ENCODE peak calls at places on chromosomes 1 and 21, in five cellular contexts. A is neural crest cell, P is sigmoid colon, L is brain microvascular endothelial cell, T is SK-N-SH. F is an unnamed sample.

GRCh38 chr1:93630168-93630567 is 51.5 kb downstream of the BCAR3 start:
- DNase-seq in L (no peak), P (no peak), T (no peak), A (no peak), F (no peak)

GRCh38 chr1:246768403-246769020 is 44.3 kb downstream of the SCCPDH start:
- DNase-seq in L (no peak), T (no peak), P (no peak), A (no peak), F (no peak)

GRCh38 chr1:212665241-212666115 is 34.2 kb downstream of the BATF3 start:
- DNase-seq in T (peak), L (peak), A (peak), P (peak), F (peak)

GRCh38 chr1:58358311-58358710 is 188.2 kb downstream of the OMA1 start:
- DNase-seq in P (no peak), A (no peak), T (no peak), L (peak), F (peak)

GRCh38 chr1:94247146-94248094 is 10.0 kb upstream of the ARHGAP29 start:
- DNase-seq in L (peak), T (peak), A (peak), P (peak), F (no peak)

GRCh38 chr1:155598842-155599331 is 11.1 kb upstream of the MSTO1 start:
- DNase-seq in P (no peak), A (no peak), T (no peak), L (peak), F (peak)

GRCh38 chr1:210697185-210697584 is 368.5 kb downstream of the HHAT start:
- DNase-seq in A (no peak), P (no peak), T (no peak), L (no peak), F (peak)

GRCh38 chr1:54965624-54966340 is 14.6 kb upstream of the TMEM61 start:
- DNase-seq in A (no peak), L (peak), P (peak), T (no peak), F (no peak)

GRCh38 chr1:51328926-51329325 is 1.4 kb downstream of the TTC39A start:
- DNase-seq in L (no peak), T (no peak), A (no peak), P (no peak), F (no peak)

GRCh38 chr1:220335668-220336067 is 63.4 kb upstream of the RAB3GAP2 start:
- DNase-seq in T (no peak), A (no peak), L (no peak), P (no peak), F (no peak)

GRCh38 chr1:150925080-150925479 is 1.1 kb upstream of the SETDB1 start:
- DNase-seq in A (no peak), P (no peak), T (no peak), L (no peak), F (peak)

GRCh38 chr21:16302851-16303282 is 573.1 kb downstream of the USP25 start:
- DNase-seq in L (peak), A (no peak), T (no peak), P (peak), F (no peak)

GRCh38 chr1:25641329-25641725 is 24.7 kb downstream of the MAN1C1 start:
- DNase-seq in P (no peak), T (no peak), A (no peak), L (no peak), F (no peak)

GRCh38 chr1:30930631-30931173 is 22.1 kb upstream of the SDC3 start:
- DNase-seq in A (no peak), P (no peak), T (no peak), L (no peak), F (no peak)

GRCh38 chr1:246005067-246005466 is 502.0 kb downstream of the SMYD3 start:
- DNase-seq in A (no peak), L (peak), P (no peak), T (no peak), F (no peak)

GRCh38 chr21:39525129-39525528 is 73.4 kb downstream of the SH3BGR start:
- DNase-seq in A (no peak), T (no peak), L (no peak), P (no peak), F (no peak)

GRCh38 chr1:30372792-30373433 is 350.5 kb downstream of the MATN1 start:
- DNase-seq in T (no peak), A (no peak), L (no peak), P (peak), F (no peak)

GRCh38 chr1:240831191-240831631 is 219.3 kb upstream of the GREM2 start:
- DNase-seq in T (no peak), L (peak), P (no peak), A (no peak), F (no peak)

GRCh38 chr21:42313501-42313969 is 1.7 kb downstream of the TFF3 start:
- DNase-seq in T (no peak), P (no peak), A (no peak), L (no peak), F (peak)

GRCh38 chr1:196302420-196302819 is 305.8 kb downstream of the KCNT2 start:
- DNase-seq in A (no peak), P (no peak), L (no peak), T (no peak), F (no peak)

GRCh38 chr1:58779837-58780585 is 3.8 kb downstream of the JUN start:
- DNase-seq in L (peak), T (no peak), P (peak), A (no peak), F (no peak)